ENCODE peak calls at places on chromosomes 12 and 14, in four cellular contexts. K is endodermal cell, W is mammary epithelial cell, U is PC-3. O is an unnamed sample.

GRCh38 chr12:111584959-111585358 is 14.2 kb downstream of the ATXN2 start:
- DNase-seq in W (peak), K (no peak), U (peak), O (peak)

GRCh38 chr12:94263011-94263786 is 114.8 kb downstream of the PLXNC1 start:
- DNase-seq in K (peak), W (no peak), U (no peak), O (no peak)

GRCh38 chr14:95265106-95266094 is 54.3 kb downstream of the CLMN start:
- DNase-seq in W (peak), K (peak), U (peak), O (peak)

GRCh38 chr14:60647837-60648168 is 1.5 kb downstream of the SIX1 start:
- DNase-seq in K (peak), U (no peak), W (peak), O (no peak)

GRCh38 chr14:51006781-51007211 is 62.5 kb upstream of the PYGL start:
- DNase-seq in W (peak), U (peak), K (no peak), O (peak)

GRCh38 chr12:111428081-111428727 is 22.5 kb downstream of the SH2B3 start:
- DNase-seq in K (no peak), W (no peak), U (no peak), O (no peak)

GRCh38 chr14:53355581-53356112 is 202.5 kb upstream of the DDHD1 start:
- DNase-seq in W (peak), K (peak), U (peak), O (peak)

GRCh38 chr14:102279282-102279681 is 25.7 kb downstream of the MOK start:
- DNase-seq in U (no peak), W (no peak), K (no peak), O (no peak)

GRCh38 chr12:131832393-131833231 is 4.4 kb downstream of the MMP17 start:
- DNase-seq in K (peak), W (peak), U (peak), O (no peak)

GRCh38 chr14:60514378-60515243 is 5.7 kb downstream of the SIX6 start:
- DNase-seq in U (peak), W (no peak), K (peak), O (no peak)

GRCh38 chr12:104457746-104458644 is 1.2 kb downstream of the CHST11 start:
- DNase-seq in K (peak), U (peak), W (peak), O (peak)

GRCh38 chr12:19712041-19712440 is 272.7 kb downstream of the AEBP2 start:
- DNase-seq in K (no peak), U (peak), W (peak), O (peak)

GRCh38 chr14:94819531-94819930 is 49.6 kb upstream of the GSC start:
- DNase-seq in U (no peak), W (no peak), K (no peak), O (no peak)

GRCh38 chr12:103672401-103673119 is 85.5 kb downstream of the STAB2 start:
- DNase-seq in W (no peak), K (no peak), U (peak), O (no peak)

GRCh38 chr14:61516125-61516740 is 179.1 kb upstream of the HIF1A start:
- DNase-seq in U (no peak), W (no peak), K (peak), O (no peak)

GRCh38 chr12:16581416-16581815 is 24.5 kb downstream of the LMO3 start:
- DNase-seq in W (no peak), K (no peak), U (peak), O (no peak)

GRCh38 chr14:91252901-91253794 is 8.6 kb upstream of the GPR68 start:
- DNase-seq in W (no peak), U (peak), K (peak), O (peak)

GRCh38 chr12:64160718-64161060 is 61.4 kb downstream of the KICS2 start:
- DNase-seq in U (peak), W (peak), K (no peak), O (peak)

GRCh38 chr14:24064091-24064795 is 7.1 kb upstream of the CPNE6 start:
- DNase-seq in U (no peak), K (no peak), W (no peak), O (no peak)

GRCh38 chr12:32298917-32299316 is 100.4 kb upstream of the FGD4 start:
- DNase-seq in K (no peak), U (no peak), W (no peak), O (no peak)

GRCh38 chr12:77493311-77493710 is 337.4 kb upstream of the NAV3 start:
- DNase-seq in U (no peak), W (no peak), K (no peak), O (no peak)

GRCh38 chr12:111102062-111102735 is 181.8 kb upstream of the MYL2 start:
- DNase-seq in K (no peak), W (peak), U (no peak), O (peak)

GRCh38 chr14:97248973-97249372 is 451.8 kb downstream of the VRK1 start:
- DNase-seq in W (no peak), U (no peak), K (no peak), O (no peak)

GRCh38 chr12:39846971-39847661 is 227.5 kb upstream of the ABCD2 start:
- DNase-seq in U (no peak), K (no peak), W (no peak), O (no peak)

GRCh38 chr14:28653521-28653920 is 113.1 kb upstream of the FOXG1 start:
- DNase-seq in W (peak), K (no peak), U (peak), O (peak)

GRCh38 chr12:53071591-53072551 is 7.3 kb downstream of the SPRYD3 start:
- DNase-seq in W (no peak), U (no peak), K (peak), O (no peak)

GRCh38 chr12:52945389-52946232 is 3.3 kb upstream of the KRT18 start:
- DNase-seq in W (peak), K (peak), U (peak), O (peak)

GRCh38 chr12:94706250-94706661 is 55.9 kb upstream of the TMCC3 start:
- DNase-seq in K (no peak), W (peak), U (no peak), O (no peak)

GRCh38 chr14:21505009-21505553 is 6.1 kb downstream of the METTL3 start:
- DNase-seq in U (no peak), K (no peak), W (no peak), O (no peak)

GRCh38 chr12:130508847-130509246 is 171.2 kb downstream of the PIWIL1 start:
- DNase-seq in U (no peak), W (no peak), K (no peak), O (no peak)

GRCh38 chr12:53324113-53324778 is 2.8 kb upstream of the AAAS start:
- DNase-seq in K (peak), W (peak), U (no peak), O (no peak)

GRCh38 chr12:59085680-59086079 is 165.4 kb upstream of the LRIG3 start:
- DNase-seq in U (no peak), K (no peak), W (no peak), O (no peak)

GRCh38 chr12:59086124-59086523 is 165.8 kb upstream of the LRIG3 start:
- DNase-seq in W (no peak), K (no peak), U (no peak), O (no peak)

GRCh38 chr12:59087691-59088090 is 167.4 kb upstream of the LRIG3 start:
- DNase-seq in K (no peak), W (no peak), U (no peak), O (no peak)

GRCh38 chr12:59088673-59089072 is 168.4 kb upstream of the LRIG3 start:
- DNase-seq in W (no peak), U (no peak), K (peak), O (no peak)

GRCh38 chr12:59087077-59087673 is 166.9 kb upstream of the LRIG3 start:
- DNase-seq in W (no peak), K (no peak), U (peak), O (peak)
- TF ChIP-seq CTCF in W (peak), K (peak), U (peak), O (no peak)

DNA sequence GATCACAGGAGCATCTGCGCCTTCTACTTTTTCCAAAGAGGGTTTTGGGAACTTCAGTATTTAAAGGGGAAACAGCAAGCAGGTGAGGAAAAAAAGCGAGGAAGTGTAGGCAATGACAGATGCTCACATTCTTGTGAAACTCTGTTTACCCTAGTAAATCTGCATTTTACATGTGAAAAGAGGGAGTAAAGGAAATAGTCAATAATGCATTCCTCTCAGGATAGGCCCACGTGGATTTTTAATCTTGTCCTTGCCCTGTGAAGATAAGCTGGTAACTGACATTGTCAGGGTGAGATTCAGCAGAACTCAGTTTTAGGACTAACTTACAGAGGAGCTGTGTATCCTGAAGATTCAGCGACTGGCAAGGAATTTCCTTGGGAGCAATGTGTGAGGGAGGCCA is 1119.2 kb upstream of the TMEM132C start:
- DNase-seq in U (no peak), K (peak), W (no peak), O (no peak)
- H3K27ac ChIP-seq in U (no peak), K (no peak), W (no peak), O (no peak)

GRCh38 chr14:56136571-56137498 is 18.6 kb downstream of the PELI2 start:
- DNase-seq in K (no peak), W (no peak), U (no peak), O (no peak)

GRCh38 chr14:56137842-56138241 is 19.6 kb downstream of the PELI2 start:
- DNase-seq in K (peak), U (no peak), W (no peak), O (no peak)

GRCh38 chr14:56135668-56136067 is 17.5 kb downstream of the PELI2 start:
- DNase-seq in K (no peak), W (no peak), U (no peak), O (no peak)

GRCh38 chr14:56133547-56133946 is 15.3 kb downstream of the PELI2 start:
- DNase-seq in K (peak), W (no peak), U (no peak), O (no peak)

GRCh38 chr14:56135001-56135400 is 16.8 kb downstream of the PELI2 start:
- DNase-seq in U (no peak), W (no peak), K (no peak), O (no peak)
- TF ChIP-seq CTCF in U (peak), W (no peak), K (no peak), O (no peak)

DNA sequence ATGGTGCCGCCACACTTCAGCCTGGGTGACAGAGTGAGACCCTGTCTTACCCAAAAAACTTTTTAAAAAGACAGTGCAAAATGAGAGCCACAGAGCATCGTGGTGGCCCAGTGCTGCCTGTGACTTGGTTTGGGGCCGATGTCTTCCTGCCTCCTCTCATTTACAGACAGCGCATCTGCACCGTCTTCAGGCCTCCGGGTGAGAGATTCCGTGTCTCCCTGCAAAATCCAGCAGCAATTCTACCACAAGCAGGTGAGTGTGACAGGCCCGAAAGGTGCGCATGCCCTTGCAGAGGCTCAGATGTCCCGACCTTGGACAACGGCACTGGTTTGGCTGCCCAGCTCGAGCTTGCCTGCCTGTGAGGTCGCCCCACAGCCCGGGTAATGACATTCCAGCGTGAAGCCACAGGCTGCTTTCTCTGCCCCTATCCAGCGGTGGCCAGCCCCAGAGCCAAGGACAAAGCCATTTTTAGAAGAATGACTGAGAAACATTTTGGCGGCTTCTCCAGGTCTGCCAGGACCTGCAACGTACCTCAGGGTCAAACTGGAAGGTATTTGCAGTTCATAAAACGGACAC is 70.3 kb upstream of the RFLNA start:
- DNase-seq in U (no peak), K (no peak), W (no peak), O (no peak)
- H3K27ac ChIP-seq in U (no peak), K (no peak), W (no peak), O (no peak)

GRCh38 chr12:29146201-29146600 is 2.9 kb upstream of the FAR2 start:
- DNase-seq in K (no peak), W (no peak), U (no peak), O (no peak)

GRCh38 chr12:29145372-29146170 is 3.5 kb upstream of the FAR2 start:
- DNase-seq in U (no peak), K (peak), W (no peak), O (no peak)

GRCh38 chr12:29149691-29150382 is 759 bp downstream of the FAR2 start:
- DNase-seq in K (peak), W (no peak), U (no peak), O (no peak)

GRCh38 chr12:29148958-29149690 is at the start of gene FAR2:
- DNase-seq in K (peak), U (peak), W (peak), O (no peak)

GRCh38 chr12:29148065-29148957 is 767 bp upstream of the FAR2 start:
- DNase-seq in K (no peak), U (peak), W (peak), O (no peak)
- TF ChIP-seq CTCF in K (peak), U (peak), W (no peak), O (no peak)

DNA sequence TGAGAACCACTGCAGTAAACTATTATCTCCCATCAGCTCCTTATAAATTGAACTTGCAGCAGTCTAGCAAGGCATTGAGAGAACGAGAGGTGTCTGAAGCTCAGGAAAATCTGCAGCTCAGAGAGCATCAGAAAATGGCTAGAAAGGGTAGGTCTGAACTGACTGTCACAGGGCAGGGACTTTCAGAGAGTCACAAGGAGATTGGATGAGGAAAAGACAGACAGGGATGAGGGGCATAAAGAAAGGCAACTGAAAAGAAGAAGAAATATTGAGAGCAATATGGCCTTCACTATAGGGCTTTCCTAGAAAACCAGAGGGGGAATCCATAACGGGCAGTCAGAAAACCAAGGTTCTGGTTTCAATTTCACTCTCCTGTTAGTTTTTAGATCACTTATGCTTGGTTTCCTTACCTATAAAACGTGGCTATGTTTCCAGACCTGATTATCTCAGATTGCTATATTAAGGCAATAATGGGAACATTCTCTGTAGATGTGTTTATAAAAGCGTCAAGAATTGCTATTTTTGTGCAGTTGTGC is 40.9 kb downstream of the PDE6H start:
- DNase-seq in W (no peak), K (no peak), U (no peak), O (no peak)
- H3K27ac ChIP-seq in W (no peak), K (no peak), U (no peak), O (no peak)

GRCh38 chr14:76473381-76474263 is 97.7 kb downstream of the ESRRB start:
- DNase-seq in K (peak), U (no peak), W (no peak), O (peak)
- TF ChIP-seq CTCF in K (peak), U (no peak), W (peak), O (no peak)

GRCh38 chr12:50527086-50527726 is 22.4 kb downstream of the DIP2B start:
- DNase-seq in K (peak), W (no peak), U (peak), O (no peak)
- H3K27ac ChIP-seq in K (no peak), W (no peak), U (peak), O (no peak)

GRCh38 chr14:77058082-77058481 is 29.6 kb upstream of the IRF2BPL start:
- DNase-seq in W (no peak), K (no peak), U (no peak), O (no peak)

GRCh38 chr14:77058785-77059184 is 30.3 kb upstream of the IRF2BPL start:
- DNase-seq in K (no peak), U (no peak), W (no peak), O (no peak)

GRCh38 chr14:77061630-77062029 is 33.1 kb upstream of the IRF2BPL start:
- DNase-seq in W (no peak), U (no peak), K (no peak), O (no peak)

GRCh38 chr14:77062261-77062660 is 33.8 kb upstream of the IRF2BPL start:
- DNase-seq in K (no peak), U (no peak), W (no peak), O (no peak)

GRCh38 chr14:77059276-77059934 is 30.9 kb upstream of the IRF2BPL start:
- DNase-seq in U (peak), K (peak), W (peak), O (peak)
- TF ChIP-seq CTCF in U (peak), K (peak), W (no peak), O (no peak)

O was measured in RWPE1.